ENCODE peak calls at places on chromosomes 16 and 17, in four cellular contexts. C is amniotic epithelial cell, S is AG08396, G is GM12891. I is an unnamed sample.

GRCh38 chr17:50265690-50266306 is 8.5 kb upstream of the TMEM92 start:
- DNase-seq in C (no peak), S (peak), G (no peak), I (no peak)

GRCh38 chr16:77965346-77965745 is 57.0 kb upstream of the CLEC3A start:
- DNase-seq in C (peak), G (no peak), S (no peak), I (no peak)

GRCh38 chr17:82239926-82240505 is 11.2 kb downstream of the SLC16A3 start:
- DNase-seq in S (no peak), C (peak), G (no peak), I (no peak)

GRCh38 chr17:79923974-79924638 is 84.9 kb upstream of the CBX4 start:
- DNase-seq in G (no peak), S (peak), C (no peak), I (peak)

GRCh38 chr16:49731911-49732310 is 124.0 kb downstream of the ZNF423 start:
- DNase-seq in S (no peak), G (no peak), C (no peak), I (no peak)

GRCh38 chr17:45319239-45319703 is 2.5 kb upstream of the MAP3K14 start:
- DNase-seq in G (no peak), C (peak), S (no peak), I (peak)

GRCh38 chr17:59221159-59221847 is 992 bp downstream of the GDPD1 start:
- DNase-seq in G (no peak), C (no peak), S (no peak), I (peak)

GRCh38 chr17:48293319-48294192 is 136.5 kb downstream of the SKAP1 start:
- DNase-seq in C (peak), S (no peak), G (no peak), I (peak)

GRCh38 chr16:82735696-82736095 is 108.9 kb downstream of the CDH13 start:
- DNase-seq in S (no peak), C (peak), G (no peak), I (peak)

GRCh38 chr16:67977469-67978227 is 2.7 kb downstream of the DPEP3 start:
- DNase-seq in C (no peak), S (no peak), G (no peak), I (no peak)

GRCh38 chr17:81902653-81903414 is 796 bp downstream of the NPB start:
- DNase-seq in G (no peak), S (no peak), C (no peak), I (no peak)

GRCh38 chr17:57954421-57955182 is 610 bp downstream of the CUEDC1 start:
- DNase-seq in G (no peak), C (no peak), S (peak), I (no peak)

GRCh38 chr17:13888043-13888442 is 181.3 kb upstream of the COX10 start:
- DNase-seq in S (peak), G (no peak), C (peak), I (peak)

GRCh38 chr16:27195941-27196595 is 7.3 kb upstream of the KDM8 start:
- DNase-seq in S (no peak), G (no peak), C (no peak), I (no peak)

GRCh38 chr16:54242199-54242598 is 44.4 kb downstream of the IRX3 start:
- DNase-seq in G (no peak), S (no peak), C (no peak), I (no peak)

GRCh38 chr17:48952904-48953303 is 8.3 kb upstream of the SNF8 start:
- DNase-seq in S (no peak), C (no peak), G (no peak), I (no peak)

GRCh38 chr17:67377727-67378443 is 804 bp downstream of the PITPNC1 start:
- DNase-seq in S (peak), G (peak), C (peak), I (peak)

GRCh38 chr16:54897930-54898329 is 32.7 kb upstream of the IRX5 start:
- DNase-seq in G (no peak), S (no peak), C (no peak), I (no peak)

GRCh38 chr17:82212331-82213250 is at the start of gene CCDC57:
- DNase-seq in G (peak), S (peak), C (peak), I (peak)

GRCh38 chr16:87550510-87550961 is 51.8 kb upstream of the JPH3 start:
- DNase-seq in C (no peak), G (peak), S (peak), I (no peak)

GRCh38 chr16:22912654-22913053 is 98.7 kb downstream of the HS3ST2 start:
- DNase-seq in G (no peak), C (no peak), S (no peak), I (no peak)

GRCh38 chr16:53071748-53072301 is 17.0 kb downstream of the CHD9 start:
- DNase-seq in S (no peak), C (no peak), G (no peak), I (peak)

GRCh38 chr16:88686062-88686438 is 257 bp downstream of the SNAI3 start:
- DNase-seq in S (peak), G (no peak), C (no peak), I (no peak)